ENCODE peak calls at places on chromosomes 7 and 10, in six cellular contexts. P is fibroblast of the aortic adventitia, S is HCT116, U is gastrocnemius medialis, R is Panc1, H is mucosa of descending colon. V is an unnamed sample.

GRCh38 chr7:1028044-1028770 is 16.1 kb upstream of the GPR146 start:
- DNase-seq in S (peak; percentile 47), H (peak; percentile 90), R (no peak), P (peak; percentile 81), U (peak; percentile 76), V (no peak)

GRCh38 chr7:67251986-67252558 is 255.4 kb downstream of the TYW1 start:
- DNase-seq in H (no peak), S (no peak), U (no peak), R (no peak), P (no peak), V (no peak)

GRCh38 chr10:122113161-122113944 is 124.4 kb downstream of the TACC2 start:
- DNase-seq in H (peak; percentile 78), P (peak; percentile 75), R (no peak), U (peak; percentile 63), S (peak; percentile 49), V (no peak)

GRCh38 chr10:49105076-49105475 is 10.2 kb downstream of the VSTM4 start:
- DNase-seq in S (no peak), H (no peak), P (no peak), R (no peak), U (no peak), V (no peak)

GRCh38 chr7:31526882-31527281 is 13.0 kb downstream of the ITPRID1 start:
- DNase-seq in S (no peak), U (no peak), P (no peak), R (no peak), H (no peak), V (no peak)

GRCh38 chr7:128884561-128885369 is 22.1 kb downstream of the ATP6V1F start:
- DNase-seq in P (no peak), H (no peak), U (no peak), R (no peak), S (no peak), V (no peak)

GRCh38 chr7:55509322-55509721 is 63.0 kb downstream of the VOPP1 start:
- DNase-seq in S (no peak), R (no peak), U (peak; percentile 22), H (no peak), P (peak; percentile 40), V (peak; percentile 65)

GRCh38 chr10:79333513-79333912 is 13.8 kb upstream of the PPIF start:
- DNase-seq in S (no peak), U (no peak), H (no peak), R (no peak), P (peak; percentile 66), V (peak; percentile 54)

GRCh38 chr10:127522298-127522697 is 26.8 kb upstream of the NPS start:
- DNase-seq in U (no peak), P (no peak), S (no peak), H (no peak), R (no peak), V (no peak)

GRCh38 chr7:124764071-124764846 is 1.3 kb downstream of the GPR37 start:
- DNase-seq in H (no peak), P (no peak), U (no peak), S (no peak), R (no peak), V (no peak)

GRCh38 chr10:115802911-115803310 is 470.1 kb downstream of the GFRA1 start:
- DNase-seq in R (no peak), S (no peak), H (no peak), U (no peak), P (no peak), V (no peak)

GRCh38 chr10:83934062-83934461 is 205.2 kb upstream of the GHITM start:
- DNase-seq in S (no peak), U (no peak), R (no peak), H (no peak), P (no peak), V (no peak)

GRCh38 chr10:29858352-29859267 is 200.8 kb downstream of the JCAD start:
- DNase-seq in R (peak; percentile 39), S (peak; percentile 36), P (peak; percentile 76), H (peak; percentile 69), U (peak; percentile 77), V (peak; percentile 23)

GRCh38 chr7:774161-775109 is 47.4 kb upstream of the PRKAR1B start:
- DNase-seq in S (peak; percentile 7), U (no peak), H (peak; percentile 75), P (peak; percentile 20), R (no peak), V (no peak)

GRCh38 chr7:158595068-158595467 is 7.4 kb upstream of the PTPRN2 start:
- DNase-seq in P (peak; percentile 28), R (no peak), H (no peak), S (peak; percentile 23), U (no peak), V (no peak)

GRCh38 chr7:108395442-108395841 is 60.8 kb downstream of the NRCAM start:
- DNase-seq in P (no peak), H (no peak), U (no peak), R (no peak), S (no peak), V (no peak)

GRCh38 chr10:50511512-50512213 is 112.1 kb downstream of the SGMS1 start:
- DNase-seq in H (no peak), U (no peak), P (peak; percentile 52), S (peak; percentile 47), R (no peak), V (no peak)

GRCh38 chr7:20199015-20199737 is 18.0 kb downstream of the MACC1 start:
- DNase-seq in P (peak; percentile 73), S (peak; percentile 94), U (no peak), R (no peak), H (peak; percentile 91), V (no peak)

GRCh38 chr7:32108651-32109050 is 38.4 kb upstream of the PDE1C start:
- DNase-seq in H (no peak), U (no peak), S (no peak), R (no peak), P (no peak), V (no peak)

GRCh38 chr10:126468876-126469643 is 80.8 kb upstream of the ADAM12 start:
- DNase-seq in H (peak; percentile 6), S (no peak), U (no peak), P (no peak), R (no peak), V (no peak)

GRCh38 chr7:15016726-15017125 is 114.2 kb upstream of the DGKB start:
- DNase-seq in P (no peak), U (no peak), R (no peak), S (peak; percentile 45), H (no peak), V (no peak)
- H3K4me3 ChIP-seq in P (no peak overlapping the region), U (no peak overlapping the region), R (no peak overlapping the region), S (peak overlapping the region; percentile 9), H (no peak overlapping the region), V (no peak overlapping the region)

GRCh38 chr10:98748298-98748697 is 301.6 kb upstream of the HPS1 start:
- DNase-seq in R (peak; percentile 8), P (no peak), S (peak; percentile 37), H (peak; percentile 24), U (no peak), V (no peak)
- TF ChIP-seq CTCF in R (peak; percentile 59), P (no peak), S (peak; percentile 59), H (no peak), U (no peak), V (peak; percentile 33)

GRCh38 chr7:76285604-76286374 is 16.7 kb upstream of the HSPB1 start:
- DNase-seq in S (no peak), R (no peak), P (no peak), U (no peak), H (no peak), V (no peak)

GRCh38 chr7:76281706-76282343 is 20.6 kb upstream of the HSPB1 start:
- DNase-seq in S (no peak), P (no peak), H (no peak), U (no peak), R (no peak), V (no peak)

GRCh38 chr7:76281006-76281705 is 21.3 kb upstream of the HSPB1 start:
- DNase-seq in H (no peak), S (no peak), U (no peak), R (no peak), P (no peak), V (no peak)

GRCh38 chr7:76282344-76283253 is 19.9 kb upstream of the HSPB1 start:
- DNase-seq in H (no peak), U (no peak), R (no peak), P (no peak), S (no peak), V (no peak)

DNA sequence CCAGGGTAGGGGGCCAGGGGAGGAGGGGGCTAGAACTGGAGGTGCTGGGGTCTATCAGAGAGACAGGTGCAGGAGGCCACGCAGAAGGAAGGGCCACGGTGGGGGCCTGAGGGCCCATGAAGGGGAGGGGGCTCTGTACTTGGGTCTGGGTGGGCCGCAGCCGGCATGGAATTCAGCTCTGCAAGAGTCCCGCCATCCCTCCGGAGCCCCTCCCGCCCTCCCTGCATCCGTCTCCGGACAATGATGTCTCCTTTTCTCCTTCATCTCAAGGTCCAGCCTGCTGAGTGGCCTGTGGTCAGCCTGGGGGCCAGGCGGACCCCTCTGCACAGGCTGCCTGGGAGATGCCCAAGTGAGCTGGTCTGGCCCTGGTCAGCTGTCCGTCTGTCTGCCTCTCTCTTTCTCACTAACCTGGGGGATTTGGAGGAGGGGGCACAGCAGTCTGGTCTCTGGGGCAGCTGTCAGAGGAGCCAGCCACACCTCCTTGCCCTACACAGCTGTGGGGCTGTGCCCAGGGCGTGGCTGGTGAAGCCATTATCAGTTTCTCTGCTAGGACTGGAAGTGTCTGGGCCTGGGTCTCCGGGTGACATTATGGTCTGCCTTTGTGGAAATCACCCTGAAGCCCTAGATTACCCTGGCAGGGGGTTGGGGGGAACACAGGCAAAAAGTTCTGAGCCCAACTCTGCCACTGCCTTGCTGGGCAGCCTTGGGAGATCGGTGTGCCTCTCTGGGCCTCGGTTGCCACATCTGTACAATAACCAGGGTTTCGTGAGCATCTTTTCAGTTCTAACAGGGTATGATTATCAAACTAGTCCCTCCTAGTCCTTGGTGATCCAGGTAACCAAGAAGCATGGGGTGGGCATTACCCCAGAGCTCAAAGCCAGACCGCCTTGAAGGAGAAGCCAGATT is 19.0 kb upstream of the HSPB1 start:
- DNase-seq in H (no peak), U (no peak), P (no peak), R (no peak), S (no peak), V (no peak)
- H3K4me3 ChIP-seq in H (no peak overlapping the region), U (no peak overlapping the region), P (no peak overlapping the region), R (peak overlapping the region; percentile 59), S (peak overlapping the region; percentile 72), V (peak overlapping the region; percentile 41)

GRCh38 chr7:5266148-5267028 is 16.4 kb upstream of the SLC29A4 start:
- DNase-seq in R (no peak), U (no peak), P (no peak), S (no peak), H (no peak), V (no peak)
- TF ChIP-seq CTCF in R (no peak), U (no peak), P (no peak), S (no peak), H (no peak), V (no peak)

GRCh38 chr10:68828833-68829232 is 1.5 kb downstream of the STOX1 start:
- DNase-seq in S (no peak), H (no peak), U (no peak), P (no peak), R (no peak), V (no peak)
- H3K4me3 ChIP-seq in S (peak overlapping the region; percentile 51), H (no peak overlapping the region), U (no peak overlapping the region), P (no peak overlapping the region), R (no peak overlapping the region), V (no peak overlapping the region)

DNA sequence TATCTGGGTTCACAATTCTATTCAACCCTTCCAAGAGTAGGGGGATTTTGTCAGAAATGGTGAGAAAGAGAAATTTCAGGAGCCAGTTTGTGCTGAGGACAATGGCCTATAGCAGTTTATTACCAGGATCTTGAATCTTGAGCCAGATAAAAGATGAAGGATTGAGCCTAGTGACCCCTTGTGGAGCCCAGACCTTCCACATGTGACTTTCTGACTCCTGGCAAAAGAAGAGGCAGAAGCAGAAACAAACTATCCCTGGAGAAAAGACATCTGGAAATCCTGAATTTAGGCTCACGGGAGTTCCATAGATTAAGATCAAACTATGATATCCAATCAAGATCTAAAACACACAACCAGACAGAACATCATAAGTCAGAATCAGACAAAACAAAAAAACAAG is 60.9 kb upstream of the CHRM2 start:
- DNase-seq in P (no peak), S (no peak), U (no peak), H (no peak), R (no peak), V (no peak)
- TF ChIP-seq CTCF in P (no peak), S (no peak), U (no peak), H (no peak), R (no peak), V (no peak)

V was measured in AG04449.